ENCODE peak calls at places on chromosomes 13 and 19, in five cellular contexts. J is left ventricle myocardium inferior; M is cardiac fibroblast; I is IMR-90; W is activated CD8-positive, alpha-beta T cell treated with anti-CD3 and anti-CD28 coated beads for 36 hours. F is an unnamed sample.

GRCh38 chr19:2015611-2015950 is at the start of gene BTBD2:
- DNase-seq in J (no peak), M (peak), I (peak), W (peak), F (no peak)

GRCh38 chr19:34479396-34479795 is 2.2 kb upstream of the WTIP start:
- DNase-seq in J (no peak), M (no peak), I (no peak), W (no peak), F (peak)

GRCh38 chr13:38325426-38325825 is 24.2 kb upstream of the UFM1 start:
- DNase-seq in J (no peak), M (no peak), I (no peak), W (no peak), F (no peak)

GRCh38 chr19:49151339-49152217 is 3.6 kb downstream of the HRC start:
- DNase-seq in J (peak), M (peak), I (peak), W (peak), F (no peak)

GRCh38 chr19:18464646-18465045 is 26.7 kb upstream of the ISYNA1 start:
- DNase-seq in J (peak), M (peak), I (peak), W (no peak), F (peak)

GRCh38 chr13:51838235-51838846 is 6.6 kb downstream of the TMEM272 start:
- DNase-seq in J (no peak), M (peak), I (peak), W (peak), F (peak)

GRCh38 chr19:30467239-30467638 is 95.1 kb downstream of the ZNF536 start:
- DNase-seq in J (no peak), M (no peak), I (no peak), W (no peak), F (no peak)

GRCh38 chr13:112703449-112703848 is 13.6 kb downstream of the ATP11A start:
- DNase-seq in J (no peak), M (no peak), I (no peak), W (no peak), F (no peak)

GRCh38 chr19:55492362-55492944 is 4.2 kb downstream of the SSC5D start:
- DNase-seq in J (no peak), M (no peak), I (no peak), W (no peak), F (no peak)

GRCh38 chr13:107969551-107969950 is 245.8 kb downstream of the LIG4 start:
- DNase-seq in J (no peak), M (no peak), I (no peak), W (no peak), F (no peak)

GRCh38 chr13:73958657-73959397 is 175.4 kb downstream of the KLF12 start:
- DNase-seq in J (no peak), M (no peak), I (no peak), W (no peak), F (no peak)

GRCh38 chr19:29978139-29978538 is 36.1 kb downstream of the URI1 start:
- DNase-seq in J (no peak), M (no peak), I (no peak), W (peak), F (no peak)

F was measured in cardiac septum.